ENCODE peak calls at places on chromosomes 4 and X, in four cellular contexts. F, B, V and A are unnamed samples.

GRCh38 chr4:25976780-25977179 is 62.8 kb downstream of the SMIM20 start:
- DNase-seq in F (no peak), B (no peak), V (no peak), A (no peak)

GRCh38 chr4:65893311-65893710 is 223.0 kb upstream of the EPHA5 start:
- DNase-seq in F (no peak), B (no peak), V (no peak), A (no peak)

GRCh38 chrX:312621-313331 is 5.8 kb downstream of the GTPBP6 start:
- DNase-seq in F (no peak), B (no peak), V (no peak), A (no peak)

GRCh38 chrX:42241421-42241820 is 318.1 kb upstream of the CASK start:
- DNase-seq in F (peak; percentile 0), B (no peak), V (no peak), A (no peak)

GRCh38 chr4:104751468-104751867 is 256.8 kb upstream of the CXXC4 start:
- DNase-seq in F (no peak), B (no peak), V (no peak), A (peak; percentile 47)

GRCh38 chr4:13777341-13777740 is 149.8 kb upstream of the BOD1L1 start:
- DNase-seq in F (no peak), B (no peak), V (no peak), A (no peak)

GRCh38 chrX:150127216-150127615 is 188.9 kb upstream of the EOLA2 start:
- DNase-seq in F (no peak), B (no peak), V (no peak), A (no peak)

GRCh38 chrX:29071525-29071924 is 484.3 kb downstream of the IL1RAPL1 start:
- DNase-seq in F (peak; percentile 2), B (no peak), V (no peak), A (no peak)

GRCh38 chrX:115093206-115093605 is 75.8 kb upstream of the IL13RA2 start:
- DNase-seq in F (peak; percentile 0), B (no peak), V (peak; percentile 36), A (no peak)

GRCh38 chrX:77436682-77437081 is 10.5 kb upstream of the FGF16 start:
- DNase-seq in F (peak; percentile 58), B (no peak), V (no peak), A (no peak)

GRCh38 chr4:73763877-73764276 is 23.5 kb downstream of the CXCL8 start:
- DNase-seq in F (no peak), B (no peak), V (no peak), A (no peak)

GRCh38 chr4:123659759-123660158 is 263.2 kb downstream of the SPRY1 start:
- DNase-seq in F (no peak), B (peak; percentile 11), V (peak; percentile 41), A (no peak)

GRCh38 chr4:41394362-41394960 is 137.7 kb downstream of the UCHL1 start:
- DNase-seq in F (peak; percentile 16), B (no peak), V (no peak), A (no peak)
- H3K4me3 ChIP-seq in F (no peak overlapping the region), B (no peak overlapping the region), V (no peak overlapping the region), A (no peak overlapping the region)

DNA sequence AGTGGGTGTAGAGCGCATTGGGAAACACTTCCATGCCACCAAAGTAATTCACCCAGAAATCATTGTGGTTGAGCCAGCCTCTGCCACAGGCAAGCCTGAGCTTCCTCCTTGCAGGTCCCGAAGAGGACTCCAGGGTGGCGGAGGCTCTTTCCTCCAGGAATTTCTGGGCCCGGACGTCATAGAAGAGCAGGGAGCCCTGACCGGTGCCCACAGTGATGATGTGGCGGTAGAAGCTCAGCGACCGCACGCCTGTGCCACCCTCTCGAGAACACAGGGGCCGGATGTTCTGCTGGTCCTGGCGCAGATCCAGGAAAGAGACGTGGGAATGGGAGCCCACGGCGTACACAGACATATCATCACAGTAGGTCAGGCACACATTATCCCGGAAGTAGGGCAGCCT is 1.3 kb downstream of the DCAF12L1 start:
- DNase-seq in F (no peak), B (no peak), V (no peak), A (no peak)
- TF ChIP-seq EZH2phosphoT487 in F (no peak), B (no peak), V (no peak), A (no peak)

GRCh38 chr4:164892018-164892417 is 15.0 kb downstream of the APELA start:
- DNase-seq in F (no peak), B (no peak), V (no peak), A (no peak)
- H3K4me3 ChIP-seq in F (no peak overlapping the region), B (no peak overlapping the region), V (no peak overlapping the region), A (no peak overlapping the region)

GRCh38 chr4:6926081-6926480 is 16.5 kb downstream of the TBC1D14 start:
- DNase-seq in F (no peak), B (no peak), V (no peak), A (no peak)
- TF ChIP-seq EZH2phosphoT487 in F (no peak), B (no peak), V (no peak), A (no peak)

DNA sequence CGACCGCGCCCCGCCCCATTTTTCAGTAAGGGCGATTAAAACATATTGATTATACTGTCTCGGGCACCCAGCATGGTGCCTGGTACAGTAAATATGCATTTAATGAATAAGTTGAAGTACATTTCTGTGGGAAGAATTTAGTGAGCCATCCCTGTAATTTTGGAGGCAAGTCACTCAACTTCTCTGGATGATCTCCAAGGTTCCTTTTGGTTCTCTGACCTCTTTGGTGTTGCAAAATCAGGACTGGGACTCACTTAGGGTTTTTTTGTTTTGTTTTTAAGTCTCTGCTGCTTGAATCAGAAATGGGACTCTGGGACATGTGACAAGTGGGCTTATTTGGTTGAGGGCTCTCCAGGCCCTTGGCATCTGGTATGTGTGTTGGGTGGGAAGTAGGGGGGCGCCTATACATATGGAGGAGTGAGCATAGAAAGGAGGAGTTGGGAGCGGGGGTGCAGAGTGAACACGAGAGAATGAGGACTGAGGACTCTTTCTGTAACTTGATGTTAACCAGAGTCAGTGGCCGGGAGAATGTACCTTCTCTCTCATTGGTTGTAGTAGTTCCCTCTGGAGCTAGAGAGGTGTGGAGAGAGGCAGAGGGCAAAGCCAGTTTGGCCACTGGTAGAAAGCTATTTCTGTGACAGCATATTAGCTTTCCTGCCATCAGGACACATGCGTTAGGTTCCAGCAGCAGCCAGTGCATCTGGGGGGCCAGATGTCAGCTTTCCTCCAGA is 1.9 kb downstream of the ARHGAP10 start:
- DNase-seq in F (peak; percentile 77), B (no peak), V (no peak), A (peak; percentile 26)
- H3K4me3 ChIP-seq in F (peak overlapping the region; percentile 96), B (peak overlapping the region; percentile 14), V (peak overlapping the region; percentile 95), A (peak overlapping the region; percentile 94)

GRCh38 chr4:86835677-86836076 is 13.5 kb downstream of the SLC10A6 start:
- DNase-seq in F (no peak), B (no peak), V (no peak), A (no peak)

GRCh38 chr4:86825511-86825910 is 23.7 kb downstream of the SLC10A6 start:
- DNase-seq in F (no peak), B (no peak), V (no peak), A (no peak)

GRCh38 chr4:86834901-86835300 is 14.3 kb downstream of the SLC10A6 start:
- DNase-seq in F (peak; percentile 33), B (no peak), V (no peak), A (no peak)

GRCh38 chr4:86831262-86832090 is 17.7 kb downstream of the SLC10A6 start:
- DNase-seq in F (peak; percentile 97), B (peak; percentile 39), V (no peak), A (no peak)
- TF ChIP-seq EZH2phosphoT487 in F (no peak), B (no peak), V (no peak), A (no peak)

GRCh38 chrX:16839852-16840460 is 30.2 kb downstream of the RBBP7 start:
- DNase-seq in F (peak; percentile 80), B (peak; percentile 78), V (no peak), A (peak; percentile 32)

GRCh38 chrX:16843208-16843909 is 26.8 kb downstream of the RBBP7 start:
- DNase-seq in F (no peak), B (no peak), V (no peak), A (no peak)

GRCh38 chrX:16842684-16843083 is 27.5 kb downstream of the RBBP7 start:
- DNase-seq in F (peak; percentile 36), B (no peak), V (no peak), A (no peak)

GRCh38 chrX:16848541-16848940 is 21.6 kb downstream of the RBBP7 start:
- DNase-seq in F (peak; percentile 86), B (no peak), V (no peak), A (no peak)

GRCh38 chrX:16845686-16846085 is 24.5 kb downstream of the RBBP7 start:
- DNase-seq in F (no peak), B (no peak), V (no peak), A (no peak)
- H3K4me3 ChIP-seq in F (no peak overlapping the region), B (no peak overlapping the region), V (no peak overlapping the region), A (no peak overlapping the region)

GRCh38 chr4:89024051-89024675 is 32.8 kb downstream of the FAM13A start:
- DNase-seq in F (peak; percentile 87), B (peak; percentile 84), V (peak; percentile 78), A (peak; percentile 82)

GRCh38 chr4:89021678-89022077 is 35.3 kb downstream of the FAM13A start:
- DNase-seq in F (no peak), B (peak; percentile 16), V (no peak), A (no peak)

GRCh38 chr4:89023140-89023539 is 33.8 kb downstream of the FAM13A start:
- DNase-seq in F (no peak), B (no peak), V (no peak), A (no peak)

GRCh38 chr4:89021062-89021461 is 35.9 kb downstream of the FAM13A start:
- DNase-seq in F (no peak), B (no peak), V (no peak), A (no peak)

GRCh38 chr4:89022426-89023128 is 34.4 kb downstream of the FAM13A start:
- DNase-seq in F (no peak), B (no peak), V (no peak), A (no peak)
- TF ChIP-seq EZH2phosphoT487 in F (no peak), B (no peak), V (no peak), A (no peak)

DNA sequence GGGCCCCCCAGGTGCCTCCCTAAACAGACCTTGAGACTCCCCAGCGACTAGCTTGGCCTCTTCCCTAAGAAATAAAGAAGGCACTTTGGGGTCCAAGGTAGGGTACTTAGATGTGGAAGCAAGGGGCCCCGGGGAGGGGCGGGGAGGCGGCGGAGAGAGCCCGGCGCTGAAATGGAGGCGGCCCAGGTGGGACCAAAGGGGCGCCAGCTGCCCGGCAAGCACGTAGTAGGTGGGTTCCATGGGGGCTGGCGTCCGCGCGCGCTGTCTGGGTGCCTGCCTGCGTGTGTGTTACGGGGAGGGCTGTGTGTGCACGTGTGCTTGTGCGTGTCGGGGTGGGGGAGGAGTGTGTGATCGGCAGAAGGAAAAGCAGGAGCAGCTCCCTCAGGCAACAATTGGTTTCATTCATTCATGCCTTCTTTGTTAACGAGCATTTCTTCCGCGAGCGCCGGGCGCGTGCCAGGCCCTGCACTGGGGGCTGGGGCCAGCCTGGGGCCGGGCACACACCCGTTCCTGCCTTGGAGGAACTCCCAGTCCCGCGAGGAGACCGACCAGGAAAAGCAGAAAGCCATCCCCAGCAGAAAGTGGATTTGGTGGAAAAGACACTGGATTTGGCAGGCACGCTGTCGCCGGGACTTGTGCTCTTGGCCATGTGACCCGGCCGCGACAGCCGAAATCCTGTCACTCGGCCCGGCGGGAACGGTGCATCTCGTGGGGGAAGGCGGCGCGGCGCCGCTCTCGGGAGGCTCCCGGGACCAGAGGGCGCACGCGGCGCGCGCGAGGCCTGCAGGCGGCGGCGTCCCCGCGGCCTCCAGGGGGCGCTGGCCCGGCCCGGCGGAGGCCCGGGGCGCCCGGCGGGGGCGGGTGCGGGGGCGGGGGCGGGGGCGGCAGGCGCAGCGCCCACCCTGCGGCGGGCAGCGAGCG is 3.3 kb upstream of the DUSP9 start:
- DNase-seq in F (peak; percentile 41), B (no peak), V (no peak), A (peak; percentile 61)
- H3K4me3 ChIP-seq in F (peak overlapping the region; percentile 53), B (no peak overlapping the region), V (no peak overlapping the region), A (peak overlapping the region; percentile 36)